ENCODE peak calls at places on chromosomes 11 and 22, in five cellular contexts. One of them, this sample, is unnamed.

GRCh38 chr11:69708731-69709401 is 5.0 kb upstream of the FGF19 start:
- DNase-seq in MM.1S: no peak
- DNase-seq in GM12865: no peak
- DNase-seq in astrocyte of the cerebellum: no peak
- DNase-seq in osteoblast: peak
- DNase-seq in this sample: no peak

GRCh38 chr11:76150141-76150540 is 56.2 kb downstream of the WNT11 start:
- DNase-seq in astrocyte of the cerebellum: no peak
- DNase-seq in MM.1S: no peak
- DNase-seq in GM12865: no peak
- DNase-seq in osteoblast: no peak
- DNase-seq in this sample: no peak

GRCh38 chr11:1072116-1072820 is 2.4 kb upstream of the MUC2 start:
- DNase-seq in GM12865: no peak
- DNase-seq in MM.1S: no peak
- DNase-seq in astrocyte of the cerebellum: no peak
- DNase-seq in osteoblast: peak
- DNase-seq in this sample: peak

GRCh38 chr22:29225422-29226090 is 19.9 kb downstream of the EMID1 start:
- DNase-seq in GM12865: no peak
- DNase-seq in MM.1S: no peak
- DNase-seq in astrocyte of the cerebellum: no peak
- DNase-seq in osteoblast: peak
- DNase-seq in this sample: no peak

GRCh38 chr11:119907934-119908760 is 179.1 kb upstream of the NECTIN1 start:
- DNase-seq in MM.1S: no peak
- DNase-seq in osteoblast: no peak
- DNase-seq in GM12865: no peak
- DNase-seq in astrocyte of the cerebellum: no peak
- DNase-seq in this sample: no peak

GRCh38 chr11:3003396-3004231 is 11.5 kb upstream of the NAP1L4 start:
- DNase-seq in osteoblast: peak
- DNase-seq in astrocyte of the cerebellum: no peak
- DNase-seq in MM.1S: no peak
- DNase-seq in GM12865: no peak
- DNase-seq in this sample: peak

GRCh38 chr22:20034143-20034542 is 13.2 kb downstream of the TANGO2 start:
- DNase-seq in GM12865: peak
- DNase-seq in MM.1S: no peak
- DNase-seq in osteoblast: peak
- DNase-seq in astrocyte of the cerebellum: no peak
- DNase-seq in this sample: no peak

GRCh38 chr11:2933376-2934056 is 4.3 kb upstream of the PHLDA2 start:
- DNase-seq in GM12865: peak
- DNase-seq in astrocyte of the cerebellum: no peak
- DNase-seq in MM.1S: peak
- DNase-seq in osteoblast: peak
- DNase-seq in this sample: peak

GRCh38 chr11:2551131-2551530 is 106.3 kb downstream of the KCNQ1 start:
- DNase-seq in astrocyte of the cerebellum: no peak
- DNase-seq in osteoblast: no peak
- DNase-seq in MM.1S: no peak
- DNase-seq in GM12865: no peak
- DNase-seq in this sample: peak

GRCh38 chr11:79902493-79902892 is 461.7 kb upstream of the TENM4 start:
- DNase-seq in astrocyte of the cerebellum: no peak
- DNase-seq in GM12865: no peak
- DNase-seq in MM.1S: no peak
- DNase-seq in osteoblast: peak
- DNase-seq in this sample: no peak

DNA sequence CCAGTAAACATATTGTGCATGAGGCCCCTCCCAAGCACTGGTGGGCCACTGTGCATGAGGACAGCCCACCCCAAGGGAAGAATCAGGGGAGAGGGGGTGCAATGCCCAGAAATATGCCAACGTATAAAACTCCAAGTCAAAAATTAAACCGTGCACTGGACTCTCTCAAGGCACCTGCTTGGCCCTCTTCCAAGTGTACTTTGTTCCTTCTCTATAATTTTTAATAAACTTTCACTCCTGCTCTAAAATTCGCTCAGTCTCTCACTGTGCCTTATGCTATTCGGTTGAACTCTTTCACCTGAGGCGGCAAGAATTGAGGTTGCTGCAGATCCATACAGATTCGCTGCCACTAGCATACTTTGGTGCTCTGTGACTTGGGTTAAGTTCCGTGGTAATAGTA is 465.4 kb upstream of the TENM4 start:
- DNase-seq in GM12865: no peak
- DNase-seq in astrocyte of the cerebellum: no peak
- DNase-seq in osteoblast: no peak
- DNase-seq in MM.1S: no peak
- DNase-seq in this sample: no peak
- TF ChIP-seq CTCF in GM12865: no peak
- TF ChIP-seq CTCF in astrocyte of the cerebellum: no peak
- TF ChIP-seq CTCF in osteoblast: no peak
- TF ChIP-seq CTCF in MM.1S: no peak
- TF ChIP-seq CTCF in this sample: no peak

DNA sequence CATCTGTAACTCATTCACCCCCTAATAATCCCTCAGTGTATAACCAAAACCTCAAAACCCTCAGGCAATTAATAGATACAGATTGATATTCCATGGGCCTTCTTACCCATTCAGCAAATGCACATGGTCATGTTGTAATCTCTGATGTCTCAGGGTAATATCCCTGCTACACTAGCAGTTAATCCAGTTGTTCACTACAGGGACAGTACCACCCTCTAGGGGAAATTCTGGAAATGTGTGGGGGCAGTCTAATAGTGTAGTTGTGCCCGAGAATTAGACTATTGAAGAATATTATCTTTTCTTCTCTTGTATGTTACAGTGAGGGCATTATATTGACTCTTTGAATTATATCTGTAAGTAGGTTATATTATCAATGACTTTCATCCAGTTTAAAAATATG is 175.4 kb downstream of the CWF19L2 start:
- DNase-seq in GM12865: no peak
- DNase-seq in osteoblast: no peak
- DNase-seq in astrocyte of the cerebellum: no peak
- DNase-seq in MM.1S: no peak
- DNase-seq in this sample: no peak
- TF ChIP-seq CTCF in GM12865: no peak
- TF ChIP-seq CTCF in osteoblast: no peak
- TF ChIP-seq CTCF in astrocyte of the cerebellum: no peak
- TF ChIP-seq CTCF in MM.1S: no peak
- TF ChIP-seq CTCF in this sample: no peak

GRCh38 chr11:78825531-78825930 is 250.9 kb upstream of the NARS2 start:
- DNase-seq in astrocyte of the cerebellum: peak
- DNase-seq in osteoblast: no peak
- DNase-seq in GM12865: no peak
- DNase-seq in MM.1S: no peak
- DNase-seq in this sample: no peak

GRCh38 chr11:78820722-78821121 is 246.1 kb upstream of the NARS2 start:
- DNase-seq in MM.1S: no peak
- DNase-seq in astrocyte of the cerebellum: no peak
- DNase-seq in osteoblast: no peak
- DNase-seq in GM12865: no peak
- DNase-seq in this sample: no peak

GRCh38 chr11:78823588-78823987 is 248.9 kb upstream of the NARS2 start:
- DNase-seq in osteoblast: no peak
- DNase-seq in GM12865: no peak
- DNase-seq in astrocyte of the cerebellum: no peak
- DNase-seq in MM.1S: no peak
- DNase-seq in this sample: no peak

GRCh38 chr11:78821371-78822306 is 247.0 kb upstream of the NARS2 start:
- DNase-seq in MM.1S: no peak
- DNase-seq in astrocyte of the cerebellum: no peak
- DNase-seq in osteoblast: no peak
- DNase-seq in GM12865: no peak
- DNase-seq in this sample: no peak

DNA sequence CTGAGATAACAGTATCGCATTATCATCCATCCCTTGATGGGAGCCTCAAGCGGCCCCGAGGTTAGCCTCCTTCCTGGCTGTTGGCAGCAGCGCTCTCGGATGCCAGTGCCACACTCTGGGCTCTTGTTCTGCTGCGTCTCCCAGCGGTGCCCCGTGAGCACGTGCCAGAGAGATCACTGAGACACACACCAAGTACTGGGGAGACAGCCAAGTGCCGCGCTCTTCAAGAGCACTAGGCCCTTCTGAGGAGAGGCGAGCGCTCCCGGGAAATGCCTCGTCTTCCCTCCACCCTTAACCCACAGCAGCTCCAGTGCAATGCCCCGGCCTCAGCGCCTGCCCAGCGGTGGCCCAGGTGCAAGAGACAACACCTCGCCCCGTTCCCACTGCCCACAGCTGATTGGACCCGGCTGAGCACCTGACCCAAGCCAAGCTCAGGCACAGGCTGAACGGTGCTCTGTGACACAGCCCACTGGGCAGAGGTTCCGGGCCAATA is 248.3 kb upstream of the NARS2 start:
- DNase-seq in astrocyte of the cerebellum: no peak
- DNase-seq in GM12865: no peak
- DNase-seq in MM.1S: no peak
- DNase-seq in osteoblast: no peak
- DNase-seq in this sample: no peak
- TF ChIP-seq CTCF in astrocyte of the cerebellum: no peak
- TF ChIP-seq CTCF in GM12865: no peak
- TF ChIP-seq CTCF in MM.1S: no peak
- TF ChIP-seq CTCF in osteoblast: no peak
- TF ChIP-seq CTCF in this sample: no peak

GRCh38 chr11:82814379-82814778 is 80.7 kb upstream of the FAM181B start:
- DNase-seq in osteoblast: no peak
- DNase-seq in MM.1S: no peak
- DNase-seq in astrocyte of the cerebellum: no peak
- DNase-seq in GM12865: no peak
- DNase-seq in this sample: no peak

GRCh38 chr11:82810738-82811137 is 77.1 kb upstream of the FAM181B start:
- DNase-seq in astrocyte of the cerebellum: no peak
- DNase-seq in osteoblast: no peak
- DNase-seq in GM12865: no peak
- DNase-seq in MM.1S: no peak
- DNase-seq in this sample: no peak

GRCh38 chr11:82807646-82808045 is 74.0 kb upstream of the FAM181B start:
- DNase-seq in MM.1S: no peak
- DNase-seq in astrocyte of the cerebellum: no peak
- DNase-seq in GM12865: no peak
- DNase-seq in osteoblast: no peak
- DNase-seq in this sample: no peak

GRCh38 chr11:82811369-82811768 is 77.7 kb upstream of the FAM181B start:
- DNase-seq in osteoblast: no peak
- DNase-seq in astrocyte of the cerebellum: no peak
- DNase-seq in MM.1S: no peak
- DNase-seq in GM12865: no peak
- DNase-seq in this sample: no peak

DNA sequence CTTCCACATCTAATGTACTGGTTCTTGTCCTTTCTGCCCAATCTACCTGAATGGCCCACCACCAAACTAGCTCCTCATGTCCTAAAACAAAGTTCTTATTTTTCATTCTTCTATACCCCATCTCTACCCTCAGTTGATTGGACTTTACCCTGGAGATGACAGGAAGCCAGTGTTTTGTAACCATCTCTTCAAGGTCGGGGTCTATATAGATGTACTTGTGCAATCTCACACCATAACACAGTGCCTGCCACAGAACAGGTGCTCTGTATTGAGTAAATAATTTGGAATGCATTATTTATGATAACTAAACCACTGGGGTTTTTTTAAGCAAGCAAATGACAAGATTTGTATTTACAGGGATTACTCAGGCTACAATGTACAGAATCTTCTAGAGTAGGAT is 76.7 kb upstream of the FAM181B start:
- DNase-seq in GM12865: no peak
- DNase-seq in MM.1S: no peak
- DNase-seq in osteoblast: no peak
- DNase-seq in astrocyte of the cerebellum: no peak
- DNase-seq in this sample: no peak
- TF ChIP-seq CTCF in GM12865: no peak
- TF ChIP-seq CTCF in MM.1S: no peak
- TF ChIP-seq CTCF in osteoblast: no peak
- TF ChIP-seq CTCF in astrocyte of the cerebellum: no peak
- TF ChIP-seq CTCF in this sample: no peak

DNA sequence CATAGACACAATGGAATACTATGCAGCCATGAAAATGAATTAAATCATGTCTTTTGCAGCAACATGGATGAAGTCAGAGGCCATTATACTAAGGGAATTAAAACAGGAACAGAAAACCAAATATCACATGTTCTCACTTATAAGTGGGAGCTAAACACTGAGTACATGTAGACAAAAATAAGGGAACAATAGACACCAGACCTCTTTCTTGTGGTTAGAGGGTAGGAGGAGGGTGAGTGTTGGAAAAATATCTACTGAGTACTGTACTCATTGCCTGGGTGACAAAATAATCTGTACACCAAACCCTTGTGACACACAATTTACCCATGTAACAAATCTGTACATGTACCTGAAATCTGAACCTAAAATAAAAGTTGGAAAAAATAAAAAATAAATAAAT is 59.1 kb upstream of the ANO5 start:
- DNase-seq in osteoblast: no peak
- DNase-seq in GM12865: no peak
- DNase-seq in MM.1S: no peak
- DNase-seq in astrocyte of the cerebellum: no peak
- DNase-seq in this sample: no peak
- TF ChIP-seq CTCF in osteoblast: no peak
- TF ChIP-seq CTCF in GM12865: no peak
- TF ChIP-seq CTCF in MM.1S: no peak
- TF ChIP-seq CTCF in astrocyte of the cerebellum: no peak
- TF ChIP-seq CTCF in this sample: no peak

GRCh38 chr22:25892678-25893077 is 150.7 kb downstream of the MYO18B start:
- DNase-seq in osteoblast: no peak
- DNase-seq in astrocyte of the cerebellum: no peak
- DNase-seq in GM12865: no peak
- DNase-seq in MM.1S: no peak
- DNase-seq in this sample: no peak

GRCh38 chr22:25898707-25899365 is 156.8 kb downstream of the MYO18B start:
- DNase-seq in astrocyte of the cerebellum: no peak
- DNase-seq in osteoblast: no peak
- DNase-seq in MM.1S: no peak
- DNase-seq in GM12865: peak
- DNase-seq in this sample: no peak

GRCh38 chr22:25896592-25896991 is 154.6 kb downstream of the MYO18B start:
- DNase-seq in GM12865: no peak
- DNase-seq in astrocyte of the cerebellum: no peak
- DNase-seq in MM.1S: no peak
- DNase-seq in osteoblast: no peak
- DNase-seq in this sample: no peak

GRCh38 chr22:25895678-25896077 is 153.7 kb downstream of the MYO18B start:
- DNase-seq in MM.1S: no peak
- DNase-seq in GM12865: no peak
- DNase-seq in osteoblast: no peak
- DNase-seq in astrocyte of the cerebellum: no peak
- DNase-seq in this sample: no peak

GRCh38 chr22:25896098-25896497 is 154.1 kb downstream of the MYO18B start:
- DNase-seq in osteoblast: no peak
- DNase-seq in astrocyte of the cerebellum: no peak
- DNase-seq in GM12865: peak
- DNase-seq in MM.1S: no peak
- DNase-seq in this sample: no peak
- TF ChIP-seq CTCF in osteoblast: no peak
- TF ChIP-seq CTCF in astrocyte of the cerebellum: no peak
- TF ChIP-seq CTCF in GM12865: peak
- TF ChIP-seq CTCF in MM.1S: peak
- TF ChIP-seq CTCF in this sample: no peak

This sample was measured in chondrocyte.